ENCODE peak calls at places on chromosome 15, in nine cellular contexts. T is A549; U is endothelial cell; N is fibroblast of mammary gland; F is mammary epithelial cell; I is ovary; B is CD8-positive, alpha-beta T cell; W is left lung; Z is neural crest cell. O is an unnamed sample.

GRCh38 chr15:74603789-74604705 is 11.6 kb upstream of the CLK3 start:
- DNase-seq in N (no peak), B (no peak), T (no peak), F (no peak), I (no peak), Z (no peak), U (no peak), W (peak), O (no peak)

GRCh38 chr15:74995779-74996765 is 709 bp downstream of the SCAMP5 start:
- DNase-seq in F (no peak), W (no peak), U (peak), I (peak), B (no peak), T (no peak), Z (peak), N (no peak), O (peak)

GRCh38 chr15:45664451-45664850 is 29.6 kb downstream of the SQOR start:
- DNase-seq in B (no peak), N (peak), Z (no peak), I (no peak), T (no peak), U (no peak), W (no peak), F (no peak), O (no peak)

GRCh38 chr15:43111354-43111753 is 5.5 kb upstream of the UBR1 start:
- DNase-seq in U (no peak), I (no peak), B (no peak), W (no peak), T (no peak), F (no peak), N (no peak), Z (no peak), O (no peak)

GRCh38 chr15:101495334-101496197 is 6.1 kb upstream of the PCSK6 start:
- DNase-seq in T (no peak), N (no peak), U (no peak), Z (no peak), I (no peak), B (no peak), W (no peak), F (no peak), O (no peak)

GRCh38 chr15:73677146-73677607 is 7.0 kb upstream of the CD276 start:
- DNase-seq in N (peak), B (peak), I (peak), W (no peak), T (peak), U (peak), F (peak), Z (peak), O (peak)

GRCh38 chr15:80878242-80878866 is 99.2 kb downstream of the CEMIP start:
- DNase-seq in I (no peak), T (no peak), N (peak), U (no peak), W (no peak), Z (no peak), B (no peak), F (no peak), O (no peak)

GRCh38 chr15:82312611-82313349 is 36.5 kb downstream of the GOLGA6L10 start:
- DNase-seq in B (no peak), N (peak), W (no peak), T (no peak), U (no peak), I (no peak), F (no peak), Z (no peak), O (no peak)

GRCh38 chr15:62390793-62391543 is 225.9 kb upstream of the C2CD4B start:
- DNase-seq in U (peak), Z (peak), I (peak), F (peak), T (peak), W (peak), B (no peak), N (peak), O (peak)

GRCh38 chr15:75590239-75590638 is 11.1 kb upstream of the PTPN9 start:
- DNase-seq in F (no peak), I (no peak), T (no peak), Z (no peak), N (no peak), B (no peak), W (no peak), U (no peak), O (no peak)

GRCh38 chr15:76127880-76128279 is 68.1 kb downstream of the TMEM266 start:
- DNase-seq in U (no peak), N (no peak), F (no peak), I (no peak), B (no peak), Z (no peak), T (no peak), W (no peak), O (no peak)

GRCh38 chr15:83046558-83047127 is 20.4 kb downstream of the BTBD1 start:
- DNase-seq in B (no peak), T (no peak), F (peak), Z (no peak), W (no peak), U (no peak), N (peak), I (no peak), O (no peak)

GRCh38 chr15:77675806-77676415 is 43.2 kb upstream of the LINGO1 start:
- DNase-seq in Z (no peak), T (no peak), F (no peak), N (no peak), W (no peak), I (no peak), B (no peak), U (no peak), O (no peak)

GRCh38 chr15:45747426-45747825 is 112.6 kb downstream of the SQOR start:
- DNase-seq in Z (no peak), U (no peak), T (no peak), I (no peak), W (no peak), F (peak), N (peak), B (no peak), O (no peak)

GRCh38 chr15:98067339-98067738 is 106.8 kb downstream of the ARRDC4 start:
- DNase-seq in T (no peak), B (no peak), W (no peak), Z (no peak), U (no peak), I (no peak), N (no peak), F (no peak), O (no peak)

GRCh38 chr15:34642252-34642651 is 58.8 kb upstream of the GOLGA8B start:
- DNase-seq in T (no peak), F (no peak), U (no peak), Z (no peak), I (no peak), B (no peak), N (no peak), W (peak), O (no peak)

GRCh38 chr15:78319588-78319987 is 20.2 kb upstream of the SKIC8 start:
- DNase-seq in T (no peak), W (no peak), N (no peak), Z (no peak), I (no peak), F (no peak), B (no peak), U (no peak), O (no peak)

GRCh38 chr15:34126522-34126921 is 24.6 kb downstream of the PGBD4 start:
- DNase-seq in Z (no peak), B (no peak), W (no peak), T (no peak), F (no peak), N (no peak), I (no peak), U (no peak), O (no peak)

GRCh38 chr15:99677540-99678134 is 55.6 kb downstream of the LYSMD4 start:
- DNase-seq in Z (no peak), I (no peak), F (no peak), T (no peak), U (no peak), W (no peak), N (peak), B (no peak), O (no peak)

GRCh38 chr15:31488437-31489204 is 162.0 kb downstream of the KLF13 start:
- DNase-seq in I (peak), B (no peak), Z (peak), W (no peak), U (peak), T (peak), F (peak), N (peak), O (peak)

GRCh38 chr15:78808550-78808949 is 2.7 kb downstream of the ADAMTS7 start:
- DNase-seq in T (peak), Z (no peak), I (no peak), B (no peak), F (peak), N (peak), W (no peak), U (no peak), O (no peak)

GRCh38 chr15:77518458-77518857 is 97.8 kb downstream of the HMG20A start:
- DNase-seq in N (no peak), T (no peak), F (no peak), I (no peak), B (no peak), U (no peak), W (no peak), Z (no peak), O (no peak)

GRCh38 chr15:71201471-71201870 is 86.2 kb downstream of the THSD4 start:
- DNase-seq in T (no peak), F (no peak), B (no peak), W (no peak), Z (no peak), I (no peak), N (no peak), U (no peak), O (no peak)

GRCh38 chr15:63288342-63288741 is 10.9 kb downstream of the APH1B start:
- DNase-seq in T (no peak), U (no peak), W (no peak), N (no peak), Z (no peak), I (no peak), F (no peak), B (no peak), O (no peak)

GRCh38 chr15:91995146-91995545 is 141.6 kb downstream of the SLCO3A1 start:
- DNase-seq in W (no peak), T (no peak), Z (no peak), I (no peak), U (no peak), N (no peak), B (no peak), F (no peak), O (no peak)

GRCh38 chr15:29124581-29125381 is 144.8 kb downstream of the NSMCE3 start:
- DNase-seq in I (no peak), W (peak), T (no peak), Z (no peak), F (peak), N (no peak), B (no peak), U (no peak), O (no peak)

DNA sequence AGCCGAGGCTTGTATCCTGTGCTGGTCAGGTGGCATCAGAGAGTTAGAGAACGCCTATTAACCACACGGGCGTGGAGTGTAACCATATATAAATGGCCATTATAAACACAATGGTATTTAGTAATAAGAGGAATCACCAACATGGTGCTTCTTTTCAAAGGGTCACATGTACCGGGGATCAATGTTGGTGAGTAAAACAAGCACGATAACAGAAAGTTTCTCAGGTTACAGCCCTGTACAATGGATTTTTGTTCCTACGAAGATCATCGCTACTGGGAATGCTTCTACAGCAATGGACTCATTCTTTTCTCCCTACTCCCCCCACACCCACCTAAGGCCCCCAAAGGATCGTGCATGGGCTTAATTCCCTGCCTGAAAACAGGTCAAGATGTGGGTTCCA is 42.5 kb downstream of the MEIS2 start:
- DNase-seq in T (no peak), F (no peak), Z (no peak), I (no peak), W (no peak), U (no peak), B (no peak), N (no peak), O (no peak)
- TF ChIP-seq CTCF in T (no peak), F (no peak), Z (no peak), I (no peak), W (no peak), U (no peak), B (no peak), N (no peak), O (no peak)

DNA sequence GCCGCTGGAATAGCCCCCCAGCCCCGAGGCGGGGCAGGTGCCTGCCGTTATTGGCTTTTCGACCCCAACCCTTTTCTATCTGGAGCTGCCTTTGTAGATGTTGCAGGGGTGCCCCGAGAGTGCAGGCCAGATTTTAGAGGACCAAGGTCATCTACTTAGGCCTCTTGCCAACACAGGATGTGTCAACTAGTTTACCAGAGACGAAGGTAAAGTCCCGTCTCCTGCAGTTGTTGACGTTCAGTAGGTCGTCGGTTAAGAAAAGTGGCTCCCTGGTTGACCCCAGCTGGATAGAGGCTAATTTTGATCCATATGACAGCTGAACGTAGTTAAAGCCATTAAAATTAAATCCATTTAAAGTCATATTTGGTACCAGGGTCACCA is 622 bp upstream of the UBE3A start:
- DNase-seq in F (peak), Z (no peak), W (no peak), U (no peak), N (peak), T (no peak), I (no peak), B (no peak), O (no peak)
- TF ChIP-seq CTCF in F (no peak), Z (no peak), W (no peak), U (no peak), N (no peak), T (no peak), I (no peak), B (no peak), O (no peak)

GRCh38 chr15:59616390-59616789 is 4.8 kb downstream of the GCNT3 start:
- DNase-seq in N (no peak), Z (no peak), U (no peak), B (no peak), T (no peak), F (no peak), W (no peak), I (no peak), O (no peak)
- TF ChIP-seq CTCF in N (no peak), Z (no peak), U (no peak), B (no peak), T (peak), F (no peak), W (no peak), I (no peak), O (no peak)

DNA sequence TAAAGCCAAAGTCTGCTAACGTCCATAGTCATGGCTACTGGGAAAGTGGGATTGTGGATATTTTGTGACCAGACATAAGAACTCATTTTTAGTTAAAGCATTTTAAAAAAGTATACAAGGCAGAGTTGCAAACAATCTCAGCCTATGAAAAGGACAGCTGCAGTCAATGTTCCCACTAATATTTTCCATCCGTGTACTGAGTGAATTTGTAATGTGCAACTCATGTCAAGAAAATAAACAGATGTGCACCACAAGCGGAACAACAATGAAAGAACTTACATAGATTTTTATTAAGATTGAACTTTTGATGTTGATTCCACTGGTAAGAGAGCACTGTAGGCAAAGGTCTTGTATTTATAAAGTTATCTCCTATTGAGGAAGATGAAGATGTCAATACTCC is 231.3 kb upstream of the SEMA6D start:
- DNase-seq in W (no peak), B (no peak), I (no peak), Z (no peak), T (no peak), N (no peak), F (no peak), U (no peak), O (no peak)
- TF ChIP-seq CTCF in W (no peak), B (no peak), I (no peak), Z (no peak), T (no peak), N (no peak), F (no peak), U (no peak), O (no peak)